ENCODE peak calls at places on chromosomes 5 and 9, in eight cellular contexts. Y is T-helper 1 cell; W is left colon; D is NCI-H1417; B is activated CD4-positive, CD25-positive, alpha-beta regulatory T cell; X is body of pancreas; U is NCI-H460; C is stimulated activated naive CD8-positive, alpha-beta T cell treated with anti-CD3 and anti-CD28 coated beads, Interleukin-15, Interleukin-2, amounts not matched to agents 100 U/mL and 50 U/mL, for 24 hours. L is an unnamed sample.

GRCh38 chr5:41817625-41818301 is 52.5 kb downstream of the OXCT1 start:
- DNase-seq in B (no peak), U (no peak), Y (no peak), X (no peak), W (no peak), D (no peak), C (no peak), L (no peak)

GRCh38 chr9:136856078-136856474 is 3.9 kb downstream of the MAMDC4 start:
- DNase-seq in U (no peak), D (peak; percentile 45), B (no peak), X (no peak), C (no peak), W (peak; percentile 9), Y (no peak), L (no peak)

GRCh38 chr5:112878760-112879159 is 17.7 kb downstream of the SRP19 start:
- DNase-seq in U (no peak), C (peak; percentile 37), Y (no peak), W (no peak), X (no peak), D (no peak), B (peak; percentile 21), L (peak; percentile 79)

GRCh38 chr5:463952-464351 is 21.0 kb downstream of the EXOC3 start:
- DNase-seq in U (no peak), C (peak; percentile 57), X (no peak), Y (peak; percentile 49), D (no peak), B (peak; percentile 35), W (peak; percentile 37), L (peak; percentile 79)

GRCh38 chr5:110770286-110770685 is 31.5 kb downstream of the SLC25A46 start:
- DNase-seq in D (no peak), X (no peak), U (no peak), C (no peak), B (no peak), W (no peak), Y (no peak), L (no peak)

GRCh38 chr5:67015577-67016290 is 180.9 kb downstream of the CD180 start:
- DNase-seq in Y (no peak), D (peak; percentile 60), C (no peak), B (no peak), W (no peak), X (no peak), U (no peak), L (no peak)

GRCh38 chr9:15697459-15697858 is 144.6 kb downstream of the CCDC171 start:
- DNase-seq in C (peak; percentile 4), X (no peak), D (no peak), Y (no peak), B (no peak), W (no peak), U (peak; percentile 8), L (no peak)

GRCh38 chr5:178145965-178146820 is 7.5 kb downstream of the NHP2 start:
- DNase-seq in U (peak; percentile 51), B (peak; percentile 40), Y (peak; percentile 52), X (peak; percentile 83), W (peak; percentile 90), C (peak; percentile 78), D (peak; percentile 66), L (peak; percentile 80)

GRCh38 chr9:116466289-116467012 is 220.7 kb upstream of the TRIM32 start:
- DNase-seq in X (peak; percentile 87), C (no peak), Y (no peak), U (no peak), D (no peak), W (no peak), B (no peak), L (no peak)

GRCh38 chr5:28165116-28165515 is 1126.7 kb upstream of the CDH9 start:
- DNase-seq in Y (no peak), D (no peak), C (no peak), U (no peak), W (no peak), B (no peak), X (no peak), L (no peak)

GRCh38 chr9:115142502-115143265 is 24.7 kb upstream of the TNC start:
- DNase-seq in X (no peak), U (no peak), B (no peak), D (no peak), C (no peak), Y (no peak), W (no peak), L (no peak)

GRCh38 chr5:12936184-12936583 is 1008.3 kb downstream of the DNAH5 start:
- DNase-seq in X (no peak), U (no peak), D (peak; percentile 51), C (no peak), B (no peak), W (no peak), Y (no peak), L (no peak)

GRCh38 chr5:169295241-169295747 is 5.6 kb downstream of the SLIT3 start:
- DNase-seq in D (no peak), B (no peak), C (no peak), Y (no peak), U (no peak), X (no peak), W (no peak), L (no peak)

GRCh38 chr9:5089737-5090136 is 95.7 kb downstream of the INSL6 start:
- DNase-seq in W (no peak), Y (no peak), U (no peak), X (no peak), D (peak; percentile 79), B (no peak), C (no peak), L (no peak)

GRCh38 chr5:100252040-100252439 is 283.1 kb upstream of the FAM174A start:
- DNase-seq in X (no peak), B (no peak), D (no peak), C (no peak), U (no peak), Y (no peak), W (no peak), L (no peak)

GRCh38 chr5:17216974-17217325 is 481 bp upstream of the BASP1 start:
- DNase-seq in D (no peak), B (no peak), C (peak; percentile 5), W (peak; percentile 25), X (peak; percentile 4), Y (no peak), U (no peak), L (no peak)

GRCh38 chr5:133611357-133612020 is 852 bp downstream of the FSTL4 start:
- DNase-seq in C (no peak), U (no peak), B (no peak), W (no peak), X (no peak), Y (no peak), D (peak; percentile 69), L (no peak)

GRCh38 chr5:134874831-134875655 is 872 bp downstream of the TXNDC15 start:
- DNase-seq in W (peak; percentile 58), Y (no peak), B (no peak), U (peak; percentile 47), C (peak; percentile 49), D (peak; percentile 67), X (peak; percentile 64), L (peak; percentile 62)

GRCh38 chr9:95250462-95251058 is 66.9 kb downstream of the FANCC start:
- DNase-seq in C (no peak), U (no peak), X (no peak), B (no peak), D (peak; percentile 74), Y (no peak), W (no peak), L (no peak)

GRCh38 chr9:114957558-114957957 is 27.2 kb upstream of the TNFSF8 start:
- DNase-seq in U (no peak), W (no peak), X (no peak), D (no peak), C (no peak), Y (no peak), B (no peak), L (peak; percentile 31)

GRCh38 chr5:73464016-73464745 is 15.6 kb upstream of the FOXD1 start:
- DNase-seq in U (no peak), C (no peak), W (no peak), B (no peak), X (no peak), Y (no peak), D (no peak), L (no peak)

GRCh38 chr9:99253772-99254431 is 31.8 kb downstream of the SEC61B start:
- DNase-seq in D (no peak), B (peak; percentile 70), X (no peak), Y (peak; percentile 7), U (no peak), W (peak; percentile 18), C (peak; percentile 90), L (peak; percentile 95)

GRCh38 chr5:143431789-143432188 is 28.3 kb upstream of the NR3C1 start:
- DNase-seq in C (peak; percentile 59), B (no peak), X (no peak), W (no peak), Y (no peak), D (no peak), U (no peak), L (peak; percentile 82)

GRCh38 chr5:1503301-1504243 is 20.2 kb downstream of the LPCAT1 start:
- DNase-seq in C (peak; percentile 36), D (no peak), X (peak; percentile 70), U (no peak), Y (no peak), W (peak; percentile 40), B (no peak), L (no peak)

GRCh38 chr9:118563677-118564076 is 805.6 kb downstream of the BRINP1 start:
- DNase-seq in X (no peak), B (no peak), W (no peak), Y (no peak), C (no peak), D (no peak), U (no peak), L (no peak)

L was measured in activated CD4-positive, alpha-beta memory T cell treated with anti-CD3 and anti-CD28 coated beads for 36 hours.